ENCODE peak calls at places on chromosomes 5 and 9, in ten cellular contexts. C is posterior vena cava; V is fibroblast of the aortic adventitia; K is AG09309; B is T-helper 2 cell; Y is NCI-H2107; X is activated naive CD4-positive, alpha-beta T cell treated with anti-CD3 and anti-CD28 coated beads, Interleukin-2, amount 10 ng/mL, durations not matched to agents 7 days and 5 days; E is tibial artery; L is hypothalamus; H is islet precursor cell. T is an unnamed sample.

GRCh38 chr5:72272393-72272792 is 47.6 kb downstream of the MRPS27 start:
- DNase-seq in Y (no peak), B (no peak), H (no peak), V (no peak), X (no peak), K (no peak), C (no peak), L (no peak), E (no peak), T (no peak)

GRCh38 chr9:20996809-20997208 is 34.6 kb downstream of the HACD4 start:
- DNase-seq in K (no peak), C (no peak), B (no peak), X (no peak), L (no peak), Y (no peak), E (no peak), V (no peak), H (no peak), T (no peak)

GRCh38 chr5:115810776-115811175 is 5.7 kb downstream of the CDO1 start:
- DNase-seq in Y (no peak), B (no peak), V (peak; percentile 86), L (no peak), H (no peak), K (peak; percentile 40), E (no peak), X (no peak), C (no peak), T (no peak)

GRCh38 chr5:148482697-148483462 is 99.1 kb downstream of the FBXO38 start:
- DNase-seq in K (no peak), L (no peak), Y (no peak), X (peak; percentile 74), E (peak; percentile 73), B (peak; percentile 14), H (peak; percentile 84), C (peak; percentile 87), V (peak; percentile 59), T (peak; percentile 33)

GRCh38 chr9:77708416-77708815 is 60.3 kb upstream of the GNA14 start:
- DNase-seq in E (no peak), C (no peak), L (no peak), X (no peak), V (peak; percentile 45), B (no peak), Y (no peak), H (no peak), K (no peak), T (no peak)

GRCh38 chr5:11182441-11183080 is 421.5 kb upstream of the DAP start:
- DNase-seq in B (no peak), H (no peak), Y (no peak), V (peak; percentile 44), L (no peak), E (no peak), K (no peak), X (no peak), C (no peak), T (no peak)

GRCh38 chr5:78501411-78502338 is 141.3 kb downstream of the SCAMP1 start:
- DNase-seq in K (no peak), X (no peak), E (no peak), Y (no peak), C (no peak), L (no peak), B (no peak), H (peak; percentile 38), V (peak; percentile 64), T (no peak)

GRCh38 chr5:43037929-43038510 is 2.1 kb downstream of the ANXA2R start:
- DNase-seq in B (no peak), V (peak; percentile 84), K (no peak), H (no peak), Y (no peak), E (no peak), C (no peak), L (no peak), X (peak; percentile 67), T (peak; percentile 75)

GRCh38 chr9:72203205-72203803 is 54.1 kb downstream of the GDA start:
- DNase-seq in Y (no peak), E (no peak), V (peak; percentile 23), C (no peak), B (no peak), X (no peak), K (peak; percentile 3), L (no peak), H (peak; percentile 58), T (peak; percentile 12)

GRCh38 chr9:97759611-97760288 is 62.6 kb upstream of the XPA start:
- DNase-seq in Y (no peak), B (no peak), V (no peak), C (no peak), H (no peak), X (no peak), L (no peak), K (no peak), E (no peak), T (no peak)